ENCODE peak calls at places on chromosomes 11 and 22, in four cellular contexts. V is stimulated activated CD8-positive, alpha-beta memory T cell treated with anti-CD3 and anti-CD28 coated beads, Interleukin-15, amount 100 ng/mL, for 4 hours; B is cardiac fibroblast; S is stomach. Y is an unnamed sample.

GRCh38 chr11:90705661-90706060 is 482.8 kb upstream of the CHORDC1 start:
- DNase-seq in V (no peak), B (peak; percentile 7), S (no peak), Y (no peak)

GRCh38 chr22:31081963-31082605 is 966 bp downstream of the SMTN start:
- DNase-seq in V (no peak), B (peak; percentile 75), S (no peak), Y (no peak)

GRCh38 chr11:5384335-5384734 is 723 bp downstream of the OR51M1 start:
- DNase-seq in V (no peak), B (no peak), S (no peak), Y (no peak)

GRCh38 chr11:75082601-75083216 is 14.0 kb downstream of the OR2AT4 start:
- DNase-seq in V (no peak), B (no peak), S (no peak), Y (no peak)

GRCh38 chr11:106668147-106668546 is 350.1 kb downstream of the GUCY1A2 start:
- DNase-seq in V (no peak), B (peak; percentile 58), S (no peak), Y (no peak)

GRCh38 chr22:28967969-28968368 is 84.6 kb downstream of the ZNRF3 start:
- DNase-seq in V (no peak), B (no peak), S (no peak), Y (no peak)

GRCh38 chr11:45161252-45162063 is 15.0 kb downstream of the PRDM11 start:
- DNase-seq in V (no peak), B (no peak), S (peak; percentile 41), Y (no peak)

GRCh38 chr22:20316844-20317401 is 2.9 kb downstream of the DGCR6L start:
- DNase-seq in V (no peak), B (no peak), S (peak; percentile 10), Y (no peak)

GRCh38 chr11:2933376-2934056 is 4.3 kb upstream of the PHLDA2 start:
- DNase-seq in V (no peak), B (peak; percentile 88), S (peak; percentile 84), Y (peak; percentile 18)

GRCh38 chr11:8913961-8914660 is 3.1 kb downstream of the AKIP1 start:
- DNase-seq in V (no peak), B (peak; percentile 53), S (no peak), Y (peak; percentile 48)

GRCh38 chr11:2518983-2519340 is 74.2 kb downstream of the KCNQ1 start:
- DNase-seq in V (no peak), B (no peak), S (peak; percentile 13), Y (no peak)

GRCh38 chr22:42651134-42651533 is 1.9 kb upstream of the CYB5R3 start:
- DNase-seq in V (no peak), B (peak; percentile 26), S (no peak), Y (no peak)

GRCh38 chr11:93622043-93622442 is 39.4 kb upstream of the CEP295 start:
- DNase-seq in V (no peak), B (no peak), S (no peak), Y (no peak)